ENCODE peak calls at places on chromosomes 13 and 19, in nine cellular contexts. F is nephron progenitor cell, T is fibroblast of lung, P is heart left ventricle, E is right atrium auricular region, R is cardiac fibroblast, H is body of pancreas, A is psoas muscle, M is suprapubic skin. Z is an unnamed sample.

GRCh38 chr13:59888408-59888807 is 275.3 kb downstream of the DIAPH3 start:
- DNase-seq in P (no peak), F (no peak), A (no peak), T (no peak), E (no peak), M (no peak), R (no peak), H (no peak), Z (no peak)

GRCh38 chr19:24178207-24178606 is 91.2 kb downstream of the ZNF254 start:
- DNase-seq in R (no peak), P (no peak), H (no peak), A (no peak), E (no peak), F (no peak), M (no peak), T (no peak), Z (no peak)

GRCh38 chr13:73325351-73326214 is 266.8 kb downstream of the KLF5 start:
- DNase-seq in H (peak; percentile 23), A (no peak), R (no peak), E (no peak), F (no peak), P (no peak), M (no peak), T (no peak), Z (no peak)

GRCh38 chr19:10086904-10087256 is 763 bp downstream of the SHFL start:
- DNase-seq in T (no peak), F (peak; percentile 33), R (no peak), H (no peak), E (no peak), M (no peak), P (no peak), A (peak; percentile 59), Z (no peak)

GRCh38 chr13:31521466-31521865 is 217.9 kb upstream of the RXFP2 start:
- DNase-seq in M (no peak), H (no peak), T (no peak), R (peak; percentile 21), F (no peak), A (no peak), P (no peak), E (no peak), Z (no peak)

GRCh38 chr19:53906211-53907192 is 2.6 kb upstream of the CACNG7 start:
- DNase-seq in F (peak; percentile 84), P (peak; percentile 50), E (no peak), M (no peak), R (peak; percentile 35), H (peak; percentile 30), A (peak; percentile 72), T (no peak), Z (peak; percentile 86)

GRCh38 chr13:24916464-24916863 is 152.5 kb downstream of the RNF17 start:
- DNase-seq in T (no peak), E (no peak), F (no peak), A (no peak), R (no peak), H (no peak), M (no peak), P (no peak), Z (no peak)

GRCh38 chr13:73341748-73342147 is 282.9 kb downstream of the KLF5 start:
- DNase-seq in F (peak; percentile 3), P (no peak), A (no peak), H (no peak), T (no peak), M (no peak), E (no peak), R (peak; percentile 34), Z (no peak)

GRCh38 chr13:59488436-59488835 is 675.3 kb downstream of the DIAPH3 start:
- DNase-seq in T (peak; percentile 66), R (no peak), P (no peak), F (no peak), H (no peak), E (no peak), M (no peak), A (no peak), Z (no peak)

GRCh38 chr19:55777528-55777927 is 8.6 kb downstream of the RFPL4AL1 start:
- DNase-seq in T (no peak), A (no peak), F (no peak), M (no peak), R (no peak), H (no peak), E (no peak), P (no peak), Z (no peak)
- TF ChIP-seq CTCF in T (no peak), A (no peak), F (no peak), M (no peak), R (no peak), H (no peak), E (no peak), P (no peak), Z (no peak)

GRCh38 chr19:7642295-7643046 is 5.6 kb downstream of the STXBP2 start:
- DNase-seq in M (no peak), F (no peak), P (no peak), T (no peak), R (no peak), H (peak; percentile 11), A (no peak), E (no peak), Z (no peak)

GRCh38 chr19:7638802-7639465 is 2.0 kb downstream of the STXBP2 start:
- DNase-seq in A (no peak), P (no peak), E (no peak), R (no peak), T (no peak), F (no peak), M (no peak), H (no peak), Z (no peak)

GRCh38 chr19:7639863-7640348 is 3.0 kb downstream of the STXBP2 start:
- DNase-seq in H (no peak), A (no peak), F (no peak), E (no peak), R (no peak), M (no peak), T (no peak), P (no peak), Z (no peak)

GRCh38 chr19:7640803-7641202 is 3.9 kb downstream of the STXBP2 start:
- DNase-seq in R (no peak), P (no peak), M (no peak), F (no peak), H (no peak), A (no peak), T (no peak), E (no peak), Z (no peak)

GRCh38 chr19:7641288-7642276 is 4.7 kb downstream of the STXBP2 start:
- DNase-seq in E (no peak), F (no peak), A (no peak), T (no peak), H (no peak), M (no peak), R (no peak), P (no peak), Z (no peak)
- TF ChIP-seq CTCF in E (no peak), F (no peak), A (no peak), T (no peak), H (no peak), M (no peak), R (no peak), P (no peak), Z (no peak)

GRCh38 chr13:46010148-46010547 is 42.4 kb downstream of the ZC3H13 start:
- DNase-seq in H (no peak), R (peak; percentile 10), E (no peak), M (no peak), F (no peak), P (no peak), T (peak; percentile 9), A (no peak), Z (no peak)
- TF ChIP-seq CTCF in H (no peak), R (peak; percentile 35), E (no peak), M (no peak), F (peak; percentile 41), P (no peak), T (peak; percentile 8), A (peak; percentile 10), Z (no peak)

GRCh38 chr13:46314587-46314986 is 72.5 kb downstream of the RUBCNL start:
- DNase-seq in A (no peak), F (no peak), R (no peak), P (no peak), H (no peak), T (no peak), M (no peak), E (no peak), Z (no peak)
- TF ChIP-seq CTCF in A (no peak), F (no peak), R (no peak), P (no peak), H (no peak), T (no peak), M (no peak), E (no peak), Z (no peak)

GRCh38 chr19:12994701-12995595 is at the start of gene NFIX:
- DNase-seq in T (peak; percentile 59), E (no peak), F (peak; percentile 78), M (peak; percentile 80), H (peak; percentile 74), R (peak; percentile 78), P (peak; percentile 82), A (peak; percentile 89), Z (no peak)

GRCh38 chr19:12997225-12997966 is 2.1 kb downstream of the NFIX start:
- DNase-seq in E (no peak), A (no peak), H (no peak), T (no peak), F (no peak), P (no peak), M (no peak), R (no peak), Z (no peak)

GRCh38 chr19:12997967-12998940 is 3.0 kb downstream of the NFIX start:
- DNase-seq in R (no peak), E (no peak), M (no peak), P (no peak), H (no peak), A (peak; percentile 50), T (no peak), F (no peak), Z (no peak)

GRCh38 chr19:12995596-12996541 is 594 bp downstream of the NFIX start:
- DNase-seq in A (peak; percentile 83), F (no peak), T (peak; percentile 36), E (no peak), H (peak; percentile 47), R (peak; percentile 55), P (peak; percentile 57), M (peak; percentile 76), Z (peak; percentile 89)

DNA sequence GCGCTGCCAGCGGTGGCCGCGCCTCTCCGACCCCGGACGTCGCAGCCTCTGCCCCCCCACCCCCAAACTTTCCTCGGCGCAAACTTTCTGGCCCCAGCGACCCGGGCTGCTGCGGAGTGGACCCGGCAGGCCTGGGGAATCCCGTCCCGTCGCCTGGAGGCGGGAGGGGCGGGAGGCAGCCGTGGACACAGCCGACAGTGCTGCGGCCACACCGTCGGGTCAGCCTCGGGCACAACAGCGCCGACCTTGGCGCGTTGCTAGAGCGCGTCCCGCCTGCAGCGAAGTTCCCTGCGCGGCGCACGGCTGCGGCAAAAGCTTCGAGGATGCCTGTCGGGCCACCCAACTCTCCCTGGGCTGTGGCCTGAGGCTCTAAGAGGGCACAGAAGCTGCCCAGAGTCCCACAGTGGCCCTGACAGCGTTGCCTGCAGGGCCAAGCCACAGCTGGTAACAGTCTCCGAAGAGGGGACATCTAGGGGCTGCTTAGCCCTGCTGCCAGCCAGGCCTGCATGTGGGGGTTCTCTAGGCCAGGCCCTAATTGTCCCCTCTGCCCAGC is 1.3 kb downstream of the NFIX start:
- DNase-seq in M (no peak), P (peak; percentile 57), A (peak; percentile 83), T (peak; percentile 43), R (peak; percentile 48), F (no peak), E (no peak), H (peak; percentile 55), Z (no peak)
- TF ChIP-seq CTCF in M (no peak), P (no peak), A (no peak), T (no peak), R (no peak), F (no peak), E (no peak), H (no peak), Z (no peak)

GRCh38 chr19:15120135-15121026 is 13.2 kb downstream of the SYDE1 start:
- DNase-seq in A (no peak), E (no peak), F (no peak), T (no peak), H (no peak), M (no peak), P (no peak), R (no peak), Z (no peak)
- TF ChIP-seq CTCF in A (no peak), E (no peak), F (no peak), T (no peak), H (no peak), M (no peak), P (no peak), R (no peak), Z (no peak)

Z was measured in GM20000.